ENCODE peak calls at places on chromosomes 1 and 21, in eight cellular contexts. M is stomach; D is heart left ventricle; K is suprapubic skin; W is AG04450; J is CD8-positive, alpha-beta T cell; S is HAP-1; P is CD4-positive, CD25-positive, alpha-beta regulatory T cell. E is an unnamed sample.

GRCh38 chr21:23977971-23978370 is 1629.3 kb downstream of the MRPL39 start:
- DNase-seq in J (no peak), K (no peak), P (no peak), W (no peak), D (no peak), S (no peak), M (no peak), E (no peak)

GRCh38 chr1:232868793-232869491 is 63.7 kb downstream of the MAP10 start:
- DNase-seq in K (no peak), M (no peak), P (no peak), W (peak; percentile 69), J (no peak), S (no peak), D (no peak), E (no peak)

GRCh38 chr21:26850116-26850643 is 5.0 kb upstream of the ADAMTS1 start:
- DNase-seq in W (no peak), K (no peak), P (no peak), D (no peak), J (no peak), S (no peak), M (no peak), E (no peak)

GRCh38 chr1:93702102-93702827 is 20.6 kb upstream of the BCAR3 start:
- DNase-seq in W (no peak), P (no peak), J (no peak), D (peak; percentile 76), M (no peak), K (no peak), S (no peak), E (no peak)

GRCh38 chr21:45012661-45013270 is 61.6 kb upstream of the ADARB1 start:
- DNase-seq in S (no peak), M (no peak), D (peak; percentile 33), W (no peak), K (peak; percentile 67), J (no peak), P (no peak), E (no peak)

GRCh38 chr21:45539046-45539795 is 3.0 kb downstream of the SLC19A1 start:
- DNase-seq in D (no peak), W (no peak), K (peak; percentile 78), M (peak; percentile 26), P (no peak), S (no peak), J (no peak), E (no peak)

GRCh38 chr1:15152318-15153183 is 996 bp upstream of the TMEM51 start:
- DNase-seq in J (no peak), W (peak; percentile 74), D (peak; percentile 91), S (peak; percentile 85), K (peak; percentile 86), M (peak; percentile 92), P (no peak), E (no peak)

GRCh38 chr1:25435315-25436103 is 4.8 kb downstream of the MACO1 start:
- DNase-seq in D (no peak), M (no peak), K (no peak), S (no peak), P (no peak), J (no peak), W (no peak), E (no peak)

GRCh38 chr1:31218705-31219104 is 21.0 kb downstream of the NKAIN1 start:
- DNase-seq in K (no peak), M (no peak), S (no peak), J (no peak), W (no peak), P (no peak), D (no peak), E (no peak)

GRCh38 chr1:1080122-1080753 is 6.1 kb upstream of the RNF223 start:
- DNase-seq in M (peak; percentile 52), J (no peak), D (peak; percentile 70), W (no peak), S (peak; percentile 79), P (no peak), K (no peak), E (no peak)

GRCh38 chr1:111197598-111198289 is 2.7 kb downstream of the DENND2D start:
- DNase-seq in W (no peak), P (peak; percentile 78), S (peak; percentile 59), M (no peak), K (no peak), D (no peak), J (peak; percentile 61), E (peak; percentile 75)

GRCh38 chr1:11314959-11315358 is 42.0 kb downstream of the UBIAD1 start:
- DNase-seq in P (no peak), W (no peak), S (no peak), K (no peak), M (no peak), D (no peak), J (no peak), E (no peak)

GRCh38 chr1:202596638-202597037 is 113.6 kb downstream of the SYT2 start:
- DNase-seq in P (no peak), D (no peak), M (no peak), J (no peak), K (no peak), W (no peak), S (no peak), E (no peak)

GRCh38 chr1:55930931-55931271 is 648.5 kb downstream of the PLPP3 start:
- DNase-seq in K (no peak), S (no peak), M (no peak), D (no peak), W (no peak), J (no peak), P (no peak), E (no peak)
- H3K4me3 ChIP-seq in K (no peak overlapping the region), S (no peak overlapping the region), M (no peak overlapping the region), D (no peak overlapping the region), W (no peak overlapping the region), J (no peak overlapping the region), P (no peak overlapping the region), E (no peak overlapping the region)

GRCh38 chr21:28442624-28443023 is 550.1 kb downstream of the LTN1 start:
- DNase-seq in W (no peak), D (no peak), M (no peak), P (no peak), J (no peak), S (no peak), K (no peak), E (no peak)

GRCh38 chr21:28442085-28442484 is 550.6 kb downstream of the LTN1 start:
- DNase-seq in M (no peak), S (no peak), W (no peak), P (no peak), J (no peak), D (no peak), K (no peak), E (no peak)

GRCh38 chr21:28444131-28444530 is 548.5 kb downstream of the LTN1 start:
- DNase-seq in S (no peak), P (no peak), J (no peak), D (no peak), M (no peak), W (no peak), K (no peak), E (no peak)

GRCh38 chr21:28445081-28445830 is 547.4 kb downstream of the LTN1 start:
- DNase-seq in M (no peak), W (peak; percentile 65), J (no peak), D (no peak), P (no peak), S (no peak), K (no peak), E (no peak)

DNA sequence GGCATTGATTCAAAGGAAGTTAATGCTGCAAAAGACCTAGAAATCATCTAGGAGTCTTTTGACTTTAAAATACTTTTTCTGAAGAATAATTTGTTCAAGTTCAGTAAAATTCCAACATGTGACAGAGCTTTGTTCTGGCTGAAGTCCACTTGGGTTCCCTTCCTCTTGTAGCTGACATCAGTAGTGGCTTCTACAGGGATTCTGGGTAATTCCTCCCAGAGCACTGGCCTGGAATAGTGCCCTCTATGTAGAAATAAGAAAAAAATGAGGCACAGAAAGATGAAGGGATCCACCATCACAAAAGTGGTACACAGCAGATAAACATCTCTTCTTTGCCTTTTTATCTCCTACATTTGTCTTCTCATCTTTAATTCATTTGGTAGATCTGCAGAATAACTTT is 548.1 kb downstream of the LTN1 start:
- DNase-seq in M (no peak), K (no peak), P (no peak), S (no peak), W (no peak), J (no peak), D (no peak), E (no peak)
- H3K9me3 ChIP-seq in M (no peaks in the 10 kb centered on the region), K (no peaks in the 10 kb centered on the region), P (no peaks in the 10 kb centered on the region), S (peaks cover 3% of the 10 kb centered on the region), W (no peaks in the 10 kb centered on the region), J (no peaks in the 10 kb centered on the region), D (no peaks in the 10 kb centered on the region), E (no peaks in the 10 kb centered on the region)

GRCh38 chr1:89842547-89843278 is 21.9 kb downstream of the LRRC8D start:
- DNase-seq in W (no peak), M (no peak), K (no peak), S (no peak), D (no peak), P (no peak), J (no peak), E (no peak)

GRCh38 chr1:89844860-89845259 is 24.0 kb downstream of the LRRC8D start:
- DNase-seq in D (no peak), W (no peak), P (peak; percentile 29), K (no peak), J (no peak), M (no peak), S (no peak), E (no peak)

GRCh38 chr1:89843279-89844121 is 22.7 kb downstream of the LRRC8D start:
- DNase-seq in M (peak; percentile 72), K (peak; percentile 86), W (no peak), J (peak; percentile 67), P (peak; percentile 79), S (peak; percentile 82), D (peak; percentile 72), E (peak; percentile 78)

GRCh38 chr1:89841507-89841906 is 20.7 kb downstream of the LRRC8D start:
- DNase-seq in P (no peak), D (no peak), J (no peak), W (no peak), S (no peak), M (no peak), K (no peak), E (no peak)

DNA sequence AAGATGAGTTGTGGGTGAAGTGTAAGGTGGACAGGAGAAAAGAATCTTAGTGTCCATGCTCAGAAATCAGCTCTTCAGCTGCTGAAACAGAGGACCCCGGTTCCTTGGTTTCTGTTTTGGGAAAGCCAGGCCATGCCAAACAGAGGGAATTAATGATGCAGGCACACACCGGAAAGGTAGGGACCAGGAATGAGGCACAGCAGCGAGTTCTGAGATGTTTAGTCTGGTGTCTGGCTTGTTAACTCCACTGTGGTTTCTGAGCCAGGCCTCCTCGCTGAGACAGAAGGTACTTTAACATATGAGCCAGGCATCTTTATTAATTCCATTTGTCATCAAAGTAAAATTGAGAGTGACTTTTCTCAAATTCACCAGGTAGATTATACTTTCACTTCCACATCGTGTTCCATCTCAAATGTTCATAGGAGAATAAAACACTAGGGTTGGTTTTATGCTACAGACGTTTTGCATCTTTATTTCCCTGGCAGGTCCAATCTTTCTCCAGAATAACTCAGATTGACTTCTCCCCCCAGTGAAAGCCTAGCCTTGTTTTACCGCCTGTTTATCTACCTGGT is 23.5 kb downstream of the LRRC8D start:
- DNase-seq in K (no peak), P (peak; percentile 8), S (no peak), D (no peak), M (no peak), J (no peak), W (no peak), E (no peak)
- H3K4me3 ChIP-seq in K (peak overlapping the region; percentile 82), P (peak overlapping the region; percentile 86), S (peak overlapping the region; percentile 38), D (no peak overlapping the region), M (peak overlapping the region; percentile 79), J (peak overlapping the region; percentile 92), W (peak overlapping the region; percentile 80), E (peak overlapping the region; percentile 89)

DNA sequence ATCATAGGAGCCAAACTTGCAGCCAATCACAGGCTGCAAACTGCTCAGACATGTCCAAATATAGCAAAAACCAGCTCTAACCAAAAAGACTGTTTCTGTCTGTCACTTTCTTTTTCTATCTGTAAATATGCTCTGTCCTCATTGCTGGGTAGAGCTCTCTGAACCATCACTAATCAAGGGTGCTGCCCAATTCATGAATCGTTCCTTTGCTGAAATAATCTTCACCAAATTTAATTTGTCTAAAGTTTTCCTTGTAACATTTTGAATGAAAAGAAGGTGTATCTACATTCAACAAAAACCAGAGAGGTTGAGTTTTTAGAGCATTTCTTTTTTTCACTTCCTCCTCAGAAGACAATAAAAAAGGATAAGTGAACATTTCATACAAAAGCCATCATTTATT is 1221.7 kb upstream of the ADGRL2 start:
- DNase-seq in M (no peak), D (no peak), W (no peak), P (no peak), J (no peak), K (no peak), S (no peak), E (no peak)
- H3K9me3 ChIP-seq in M (no peaks in the 10 kb centered on the region), D (peaks cover 21% of the 10 kb centered on the region), W (no peaks in the 10 kb centered on the region), P (no peaks in the 10 kb centered on the region), J (no peaks in the 10 kb centered on the region), K (no peaks in the 10 kb centered on the region), S (no peaks in the 10 kb centered on the region), E (no peaks in the 10 kb centered on the region)